ENCODE peak calls at places on chromosomes 12 and 14, in nine cellular contexts. Z is lower leg skin, X is PC-9, A is NB4, W is PC-3, V is AG04450, R is WERI-Rb-1, I is uterus, L is fibroblast of lung. H is an unnamed sample.
A peak's percentile ranks its signal among the peaks of the same experiment; 100 is the strongest.

GRCh38 chr14:79161576-79161975 is 991.4 kb downstream of the NRXN3 start:
- DNase-seq in Z (no peak), X (no peak), A (peak; percentile 35), W (no peak), V (peak; percentile 3), R (no peak), I (no peak), L (peak; percentile 42), H (no peak)

GRCh38 chr12:51917041-51917590 is 9.8 kb downstream of the ACVRL1 start:
- DNase-seq in Z (no peak), X (no peak), A (no peak), W (no peak), V (no peak), R (no peak), I (no peak), L (no peak), H (no peak)

GRCh38 chr12:4584281-4584680 is 22.3 kb downstream of the DYRK4 start:
- DNase-seq in Z (no peak), X (no peak), A (no peak), W (no peak), V (no peak), R (no peak), I (no peak), L (no peak), H (no peak)

GRCh38 chr14:86712176-86712575 is 1182.2 kb downstream of the FLRT2 start:
- DNase-seq in Z (no peak), X (no peak), A (no peak), W (no peak), V (no peak), R (no peak), I (no peak), L (no peak), H (no peak)

GRCh38 chr12:1919284-1919683 is 832 bp upstream of the CACNA2D4 start:
- DNase-seq in Z (no peak), X (no peak), A (peak; percentile 21), W (no peak), V (no peak), R (peak; percentile 80), I (no peak), L (no peak), H (no peak)

GRCh38 chr12:42446761-42447160 is 120.8 kb downstream of the PPHLN1 start:
- DNase-seq in Z (no peak), X (no peak), A (no peak), W (no peak), V (no peak), R (no peak), I (no peak), L (peak; percentile 62), H (no peak)

GRCh38 chr14:94571950-94572349 is 9.3 kb upstream of the SERPINA5 start:
- DNase-seq in Z (no peak), X (no peak), A (no peak), W (no peak), V (no peak), R (no peak), I (no peak), L (peak; percentile 59), H (no peak)

GRCh38 chr12:16281157-16281556 is 3.7 kb upstream of the SLC15A5 start:
- DNase-seq in Z (no peak), X (no peak), A (no peak), W (peak; percentile 13), V (no peak), R (no peak), I (no peak), L (peak; percentile 27), H (no peak)

GRCh38 chr14:60002819-60003492 is 83.0 kb downstream of the LRRC9 start:
- DNase-seq in Z (no peak), X (no peak), A (no peak), W (peak; percentile 42), V (no peak), R (peak; percentile 54), I (peak; percentile 23), L (no peak), H (no peak)

GRCh38 chr12:124460771-124461170 is 106.6 kb downstream of the NCOR2 start:
- DNase-seq in Z (no peak), X (no peak), A (no peak), W (no peak), V (no peak), R (no peak), I (no peak), L (no peak), H (no peak)

GRCh38 chr14:46048127-46048526 is 603.5 kb downstream of the RPL10L start:
- DNase-seq in Z (no peak), X (no peak), A (peak; percentile 12), W (peak; percentile 90), V (no peak), R (peak; percentile 61), I (no peak), L (peak; percentile 47), H (peak; percentile 18)

GRCh38 chr14:99345472-99345871 is 73.5 kb upstream of the BCL11B start:
- DNase-seq in Z (no peak), X (no peak), A (no peak), W (no peak), V (no peak), R (no peak), I (no peak), L (no peak), H (no peak)

GRCh38 chr14:31484754-31485153 is 3.1 kb downstream of the GPR33 start:
- DNase-seq in Z (no peak), X (no peak), A (no peak), W (no peak), V (no peak), R (no peak), I (no peak), L (no peak), H (no peak)

GRCh38 chr12:96237465-96238077 is 43.4 kb downstream of the ELK3 start:
- DNase-seq in Z (peak; percentile 81), X (no peak), A (peak; percentile 94), W (peak; percentile 93), V (peak; percentile 81), R (no peak), I (peak; percentile 81), L (peak; percentile 99), H (no peak)

GRCh38 chr14:73248294-73248868 is 11.1 kb downstream of the PAPLN start:
- DNase-seq in Z (no peak), X (no peak), A (peak; percentile 53), W (peak; percentile 49), V (no peak), R (no peak), I (no peak), L (peak; percentile 56), H (peak; percentile 82)

GRCh38 chr12:6635375-6635855 is 344 bp downstream of the LPAR5 start:
- DNase-seq in Z (no peak), X (no peak), A (peak; percentile 78), W (no peak), V (no peak), R (no peak), I (no peak), L (no peak), H (peak; percentile 46)

GRCh38 chr12:57236224-57236924 is 6.9 kb downstream of the SHMT2 start:
- DNase-seq in Z (no peak), X (no peak), A (no peak), W (no peak), V (no peak), R (no peak), I (no peak), L (no peak), H (no peak)

GRCh38 chr12:96327346-96327745 is 72.9 kb downstream of the CDK17 start:
- DNase-seq in Z (no peak), X (no peak), A (no peak), W (no peak), V (no peak), R (no peak), I (no peak), L (no peak), H (peak; percentile 52)

DNA sequence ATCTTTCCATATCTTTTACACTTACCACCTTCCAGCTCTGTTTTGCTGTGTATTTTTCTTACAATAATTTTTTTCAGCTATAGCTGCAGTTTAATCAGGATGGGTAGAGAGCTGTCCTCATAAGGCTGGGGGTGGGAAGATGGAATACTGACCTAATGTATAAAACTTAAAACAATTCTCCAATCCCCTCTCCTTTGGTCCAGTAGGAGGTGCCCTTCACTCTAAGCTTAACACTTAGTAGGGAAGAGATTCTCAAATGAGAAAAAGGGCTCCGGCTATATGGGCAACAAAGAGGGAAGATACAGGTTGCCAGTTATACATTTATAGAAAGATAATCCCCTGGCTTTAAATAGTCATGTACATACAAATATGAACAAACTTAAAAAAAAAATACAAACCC is 2.8 kb downstream of the ORMDL2 start:
- DNase-seq in Z (no peak), X (no peak), A (peak; percentile 40), W (peak; percentile 31), V (no peak), R (no peak), I (no peak), L (no peak), H (no peak)
- TF ChIP-seq CTCF in Z (no peak), X (peak; percentile 47), A (peak; percentile 32), W (peak; percentile 60), V (peak; percentile 46), R (peak; percentile 31), I (no peak), L (peak; percentile 20), H (peak; percentile 4)

DNA sequence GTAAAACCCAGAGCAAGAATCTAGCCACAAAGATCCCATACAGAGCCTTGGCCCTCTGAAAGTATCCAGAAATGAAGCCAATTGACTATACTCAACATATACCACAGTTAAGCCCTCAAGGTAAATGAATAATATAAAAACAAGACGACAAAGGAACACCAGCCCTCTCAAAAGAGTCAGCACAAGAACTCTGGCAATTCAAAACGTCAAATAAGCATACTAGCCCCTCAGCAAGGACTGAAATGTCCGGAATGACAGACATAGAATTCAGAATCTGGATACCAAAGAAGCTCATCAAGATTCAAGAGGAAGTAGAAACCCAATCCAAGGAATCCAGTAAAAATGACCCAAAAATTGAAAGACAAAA is 49.9 kb downstream of the GTF2A1 start:
- DNase-seq in Z (no peak), X (no peak), A (no peak), W (no peak), V (no peak), R (no peak), I (no peak), L (no peak), H (no peak)
- H3K4me3 ChIP-seq in Z (no peak overlapping the region), X (no peak overlapping the region), A (peak overlapping the region; percentile 67), W (peak overlapping the region; percentile 92), V (no peak overlapping the region), R (peak overlapping the region; percentile 44), I (no peak overlapping the region), L (peak overlapping the region; percentile 66), H (peak overlapping the region; percentile 56)

GRCh38 chr14:104095426-104096310 is 10.2 kb downstream of the ASPG start:
- DNase-seq in Z (no peak), X (no peak), A (no peak), W (no peak), V (no peak), R (no peak), I (no peak), L (no peak), H (no peak)
- TF ChIP-seq CTCF in Z (no peak), X (no peak), A (no peak), W (no peak), V (no peak), R (no peak), I (no peak), L (no peak), H (no peak)

DNA sequence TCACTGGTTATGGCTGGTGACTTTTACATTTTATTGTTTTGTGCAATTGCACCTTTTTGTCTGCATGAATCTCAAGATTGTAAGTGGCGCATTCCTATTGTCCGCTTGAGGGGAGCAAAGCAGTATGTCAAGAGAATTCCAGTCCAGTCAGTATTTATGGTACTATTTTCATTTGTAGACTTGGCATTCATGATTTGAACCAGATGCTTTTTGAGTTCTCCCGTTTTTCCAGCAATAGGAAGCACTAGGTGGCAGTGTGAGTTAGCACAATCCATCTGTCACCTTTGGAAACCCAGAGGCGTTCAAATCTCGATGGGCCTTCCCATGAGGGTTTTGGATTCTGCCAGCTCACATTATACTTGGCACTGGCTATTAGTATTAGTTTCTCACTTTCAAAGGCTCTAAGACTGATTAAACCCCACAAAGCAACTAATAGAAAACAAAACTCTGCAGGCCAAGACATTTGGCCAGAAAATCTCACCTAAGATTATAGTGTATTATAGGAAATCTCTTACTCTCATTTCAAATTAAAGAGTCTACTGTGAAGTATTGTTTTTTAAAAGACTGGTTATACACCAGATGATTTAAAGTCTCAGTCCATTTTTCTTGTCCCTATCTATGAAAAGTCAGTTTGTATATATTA is 2.2 kb downstream of the DACT1 start:
- DNase-seq in Z (peak; percentile 24), X (no peak), A (peak; percentile 51), W (peak; percentile 96), V (peak; percentile 49), R (peak; percentile 58), I (no peak), L (peak; percentile 87), H (peak; percentile 59)
- H3K4me3 ChIP-seq in Z (no peak overlapping the region), X (no peak overlapping the region), A (no peak overlapping the region), W (no peak overlapping the region), V (peak overlapping the region; percentile 77), R (no peak overlapping the region), I (no peak overlapping the region), L (peak overlapping the region; percentile 85), H (no peak overlapping the region)